ENCODE peak calls at places on chromosome 12, in ten cellular contexts. U, B, F, V, G, P, L, Z, O and R are unnamed samples.

GRCh38 chr12:38392584-38393144 is 76.1 kb downstream of the ALG10B start:
- DNase-seq in P (no peak), V (no peak), U (no peak), Z (no peak), B (peak; percentile 100), G (no peak), L (no peak), O (no peak), F (no peak), R (peak; percentile 77)

GRCh38 chr12:56839489-56840442 is 76.6 kb downstream of the HSD17B6 start:
- DNase-seq in F (peak; percentile 29), L (peak; percentile 8), V (peak; percentile 38), Z (peak; percentile 2), P (peak; percentile 45), O (no peak), G (peak; percentile 86), U (peak; percentile 56), B (peak; percentile 48), R (peak; percentile 43)

GRCh38 chr12:12891646-12892355 is 439 bp downstream of the GPRC5A start:
- DNase-seq in V (peak; percentile 47), U (no peak), L (no peak), Z (no peak), G (peak; percentile 56), B (no peak), F (no peak), O (no peak), P (no peak), R (no peak)

GRCh38 chr12:76820888-76821482 is 57.1 kb downstream of the ZDHHC17 start:
- DNase-seq in Z (peak; percentile 22), L (no peak), B (peak; percentile 37), F (no peak), O (no peak), U (no peak), G (peak; percentile 73), V (no peak), P (peak; percentile 9), R (peak; percentile 31)

GRCh38 chr12:132163911-132164288 is 19.6 kb downstream of the NOC4L start:
- DNase-seq in Z (no peak), O (no peak), V (no peak), L (no peak), B (no peak), P (peak; percentile 40), U (no peak), F (no peak), G (no peak), R (no peak)

GRCh38 chr12:25194211-25194610 is 749 bp downstream of the DNAI7 start:
- DNase-seq in U (no peak), V (no peak), B (no peak), L (no peak), O (no peak), Z (no peak), G (no peak), P (no peak), F (no peak), R (peak; percentile 24)

GRCh38 chr12:122265433-122265832 is 861 bp downstream of the VPS33A start:
- DNase-seq in P (no peak), V (no peak), U (no peak), Z (no peak), G (no peak), O (no peak), F (no peak), L (no peak), B (no peak), R (no peak)

GRCh38 chr12:124428136-124428791 is 133.4 kb downstream of the RFLNA start:
- DNase-seq in G (peak; percentile 69), F (no peak), B (no peak), L (no peak), Z (peak; percentile 75), V (no peak), O (no peak), P (peak; percentile 92), U (no peak), R (no peak)

GRCh38 chr12:1607940-1608782 is 13.8 kb upstream of the FBXL14 start:
- DNase-seq in B (no peak), P (no peak), L (no peak), U (no peak), O (no peak), F (no peak), G (no peak), V (no peak), Z (no peak), R (no peak)

GRCh38 chr12:102298022-102298421 is 100.4 kb upstream of the PMCH start:
- DNase-seq in U (no peak), Z (peak; percentile 68), G (no peak), P (no peak), V (no peak), L (no peak), B (peak; percentile 90), O (no peak), F (no peak), R (no peak)

GRCh38 chr12:127145929-127146789 is 1120.8 kb upstream of the TMEM132C start:
- DNase-seq in Z (peak; percentile 50), G (no peak), O (peak; percentile 68), P (peak; percentile 80), F (peak; percentile 69), V (peak; percentile 86), L (no peak), B (peak; percentile 40), U (peak; percentile 81), R (no peak)

GRCh38 chr12:23098110-23099049 is 473.4 kb downstream of the ETNK1 start:
- DNase-seq in B (peak; percentile 63), F (no peak), V (no peak), Z (peak; percentile 42), U (no peak), P (peak; percentile 77), G (no peak), O (no peak), L (no peak), R (peak; percentile 42)

GRCh38 chr12:79691299-79692248 is 810 bp upstream of the PAWR start:
- DNase-seq in Z (peak; percentile 95), U (no peak), V (no peak), B (peak; percentile 93), O (no peak), F (no peak), G (peak; percentile 62), L (no peak), P (no peak), R (peak; percentile 88)

GRCh38 chr12:65779091-65779642 is 45.1 kb upstream of the HMGA2 start:
- DNase-seq in P (no peak), U (no peak), V (no peak), Z (peak; percentile 53), B (peak; percentile 57), O (no peak), L (no peak), F (no peak), G (peak; percentile 81), R (peak; percentile 71)

GRCh38 chr12:32467959-32468863 is 68.9 kb downstream of the FGD4 start:
- DNase-seq in U (no peak), Z (peak; percentile 17), B (no peak), F (no peak), G (no peak), V (no peak), O (no peak), P (no peak), L (no peak), R (no peak)

GRCh38 chr12:93626160-93626559 is 51.0 kb upstream of the CRADD start:
- DNase-seq in G (no peak), P (no peak), B (peak; percentile 68), O (no peak), U (no peak), Z (peak; percentile 64), L (no peak), F (no peak), V (no peak), R (no peak)

GRCh38 chr12:128463881-128464280 is 196.9 kb downstream of the TMEM132C start:
- DNase-seq in O (no peak), Z (no peak), B (no peak), L (no peak), U (no peak), V (no peak), F (no peak), G (no peak), P (no peak), R (no peak)

GRCh38 chr12:108337235-108338223 is 1.6 kb downstream of the CMKLR1 start:
- DNase-seq in V (no peak), P (peak; percentile 16), O (no peak), Z (no peak), G (peak; percentile 80), L (no peak), F (no peak), B (peak; percentile 39), U (no peak), R (peak; percentile 5)